ENCODE peak calls at places on chromosomes 5 and 9, in four cellular contexts. F, B, Q and M are unnamed samples.

GRCh38 chr9:108634164-108634563 is 221.6 kb downstream of the ACTL7B start:
- DNase-seq in F (no peak), B (no peak), Q (no peak), M (no peak)

GRCh38 chr5:168424506-168425298 is 61.6 kb upstream of the RARS1 start:
- DNase-seq in F (no peak), B (no peak), Q (no peak), M (no peak)

GRCh38 chr9:93011114-93011513 is 47.4 kb upstream of the SUSD3 start:
- DNase-seq in F (no peak), B (no peak), Q (no peak), M (no peak)

GRCh38 chr5:52706775-52707174 is 80.9 kb upstream of the ITGA1 start:
- DNase-seq in F (no peak), B (no peak), Q (no peak), M (no peak)

GRCh38 chr5:59655693-59656309 is 237.7 kb downstream of the PDE4D start:
- DNase-seq in F (no peak), B (no peak), Q (no peak), M (no peak)

GRCh38 chr5:128491291-128491690 is 46.8 kb downstream of the FBN2 start:
- DNase-seq in F (no peak), B (no peak), Q (no peak), M (no peak)

GRCh38 chr9:5052858-5053257 is 67.8 kb downstream of the JAK2 start:
- DNase-seq in F (no peak), B (no peak), Q (no peak), M (no peak)

GRCh38 chr9:136061405-136061804 is 33.7 kb downstream of the NACC2 start:
- DNase-seq in F (no peak), B (no peak), Q (no peak), M (no peak)

GRCh38 chr5:16931334-16932110 is 4.6 kb downstream of the MYO10 start:
- DNase-seq in F (no peak), B (no peak), Q (no peak), M (no peak)

GRCh38 chr9:98132806-98133631 is 14.0 kb upstream of the TRIM14 start:
- DNase-seq in F (no peak), B (peak), Q (no peak), M (no peak)